ENCODE peak calls at places on chromosomes 16 and 17, in seven cellular contexts. Y, D, R, L, S, P and I are unnamed samples.
A peak's percentile ranks its signal among the peaks of the same experiment; 100 is the strongest.

GRCh38 chr16:89880477-89881367 is 7.3 kb downstream of the TCF25 start:
- DNase-seq in Y (no peak), D (no peak), R (no peak), P (no peak), S (no peak), L (no peak), I (no peak)

GRCh38 chr17:43713494-43714162 is 45.0 kb downstream of the SOST start:
- DNase-seq in D (no peak), Y (no peak), S (peak; percentile 34), R (peak; percentile 45), P (peak; percentile 44), L (no peak), I (peak; percentile 79)

GRCh38 chr16:89709166-89709565 is 7.7 kb upstream of the SPATA2L start:
- DNase-seq in Y (no peak), S (no peak), L (no peak), D (no peak), R (no peak), P (no peak), I (no peak)

GRCh38 chr17:156946-157345 is 19.6 kb downstream of the SCGB1C2 start:
- DNase-seq in P (peak; percentile 15), D (no peak), L (no peak), R (no peak), Y (peak; percentile 36), S (no peak), I (no peak)

GRCh38 chr17:491086-492014 is 138.7 kb upstream of the RPH3AL start:
- DNase-seq in P (peak; percentile 73), L (peak; percentile 76), D (peak; percentile 21), R (peak; percentile 43), S (peak; percentile 64), Y (peak; percentile 76), I (peak; percentile 92)

GRCh38 chr16:15518412-15519351 is 84.3 kb downstream of the BMERB1 start:
- DNase-seq in S (peak; percentile 90), Y (no peak), R (peak; percentile 27), D (no peak), P (peak; percentile 65), L (peak; percentile 78), I (no peak)

GRCh38 chr17:72826602-72827001 is 265.9 kb downstream of the SLC39A11 start:
- DNase-seq in R (no peak), L (no peak), D (no peak), Y (no peak), S (peak; percentile 59), P (no peak), I (no peak)

GRCh38 chr17:30095507-30096244 is 20.9 kb upstream of the NSRP1 start:
- DNase-seq in L (no peak), R (no peak), D (no peak), Y (no peak), S (peak; percentile 80), P (no peak), I (no peak)

GRCh38 chr17:50931003-50931878 is 65.1 kb upstream of the TOB1 start:
- DNase-seq in R (peak; percentile 89), D (peak; percentile 49), L (peak; percentile 90), Y (peak; percentile 93), S (peak; percentile 89), P (peak; percentile 96), I (peak; percentile 92)

GRCh38 chr17:50932584-50932901 is 66.4 kb upstream of the TOB1 start:
- DNase-seq in P (no peak), Y (no peak), S (no peak), D (no peak), L (no peak), R (no peak), I (peak; percentile 70)

GRCh38 chr17:50934672-50935200 is 68.6 kb upstream of the TOB1 start:
- DNase-seq in Y (no peak), R (no peak), P (no peak), D (no peak), L (no peak), S (no peak), I (no peak)

GRCh38 chr17:50935201-50936124 is 69.3 kb upstream of the TOB1 start:
- DNase-seq in P (peak; percentile 67), D (no peak), Y (peak; percentile 90), L (no peak), R (peak; percentile 58), S (no peak), I (peak; percentile 84)

DNA sequence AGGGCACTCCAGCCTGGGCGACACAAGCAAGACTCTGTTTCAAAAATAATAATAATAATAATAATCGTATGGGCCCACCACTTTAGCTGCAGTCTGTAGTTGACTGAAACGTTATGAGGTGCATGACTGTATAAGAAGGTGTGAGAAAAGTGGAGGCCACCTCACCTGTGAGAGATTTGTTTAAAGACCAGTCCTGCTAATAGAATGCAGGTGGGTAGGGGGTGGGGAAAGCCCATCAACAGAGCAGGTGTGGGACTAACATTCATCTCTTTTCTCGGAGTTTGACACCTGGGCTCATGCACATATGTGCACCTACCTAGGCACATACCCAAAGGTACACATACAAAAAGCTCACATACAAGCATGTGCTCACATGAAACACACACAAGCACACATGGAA is 68.0 kb upstream of the TOB1 start:
- DNase-seq in S (no peak), Y (no peak), D (no peak), L (no peak), P (no peak), R (no peak), I (no peak)
- H3K27ac ChIP-seq in S (peak overlapping the region; percentile 24), Y (no peak overlapping the region), D (no peak overlapping the region), L (peak overlapping the region; percentile 42), P (peak overlapping the region; percentile 71), R (no peak overlapping the region), I (no peak overlapping the region)

DNA sequence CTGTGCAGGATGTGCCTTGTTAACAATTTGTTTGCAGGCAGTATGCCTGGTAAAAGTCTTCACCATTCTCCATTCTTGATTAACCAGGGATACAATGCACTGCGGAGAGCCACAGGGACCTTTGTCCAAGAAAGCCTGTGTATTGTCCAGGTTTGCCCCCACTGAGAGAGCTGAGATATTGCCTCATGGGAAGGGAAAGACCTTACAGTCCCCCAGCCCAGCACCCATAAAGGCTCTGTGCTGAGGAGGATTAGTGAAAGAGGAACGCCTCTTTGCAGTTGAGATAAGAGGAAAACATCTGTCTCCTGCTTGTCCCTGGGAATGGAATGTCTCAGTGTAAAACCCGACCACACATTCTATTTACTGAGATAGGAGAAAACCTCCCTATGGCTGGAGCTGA is 2169.6 kb downstream of the TP53TG3F start:
- DNase-seq in Y (no peak), S (no peak), P (no peak), R (no peak), L (no peak), D (no peak), I (no peak)
- H3K9me3 ChIP-seq in Y (no peaks in the 10 kb centered on the region), S (no peaks in the 10 kb centered on the region), P (no peaks in the 10 kb centered on the region), R (no peaks in the 10 kb centered on the region), L (no peaks in the 10 kb centered on the region), D (no peaks in the 10 kb centered on the region), I (peaks cover 62% of the 10 kb centered on the region)

GRCh38 chr16:68086336-68086821 is 1.2 kb downstream of the NFATC3 start:
- DNase-seq in L (no peak), R (no peak), Y (no peak), P (no peak), S (peak; percentile 56), D (no peak), I (no peak)
- H3K27ac ChIP-seq in L (peak overlapping the region; percentile 98), R (peak overlapping the region; percentile 73), Y (no peak overlapping the region), P (peak overlapping the region; percentile 92), S (peak overlapping the region; percentile 71), D (peak overlapping the region; percentile 68), I (peak overlapping the region; percentile 98)

GRCh38 chr17:83200231-83200699 is 120.9 kb downstream of the METRNL start:
- DNase-seq in Y (peak; percentile 92), L (peak; percentile 87), R (peak; percentile 59), P (peak; percentile 86), D (peak; percentile 62), S (peak; percentile 39), I (peak; percentile 93)

GRCh38 chr17:83196973-83197880 is 117.8 kb downstream of the METRNL start:
- DNase-seq in S (no peak), Y (peak; percentile 53), D (no peak), P (peak; percentile 37), R (no peak), L (no peak), I (peak; percentile 56)

GRCh38 chr17:83199500-83200201 is 120.2 kb downstream of the METRNL start:
- DNase-seq in R (peak; percentile 46), S (no peak), L (no peak), D (peak; percentile 46), Y (peak; percentile 79), P (peak; percentile 65), I (peak; percentile 94)

GRCh38 chr17:83200746-83201145 is 121.3 kb downstream of the METRNL start:
- DNase-seq in Y (peak; percentile 51), D (no peak), L (no peak), S (no peak), R (peak; percentile 3), P (peak; percentile 43), I (peak; percentile 82)

DNA sequence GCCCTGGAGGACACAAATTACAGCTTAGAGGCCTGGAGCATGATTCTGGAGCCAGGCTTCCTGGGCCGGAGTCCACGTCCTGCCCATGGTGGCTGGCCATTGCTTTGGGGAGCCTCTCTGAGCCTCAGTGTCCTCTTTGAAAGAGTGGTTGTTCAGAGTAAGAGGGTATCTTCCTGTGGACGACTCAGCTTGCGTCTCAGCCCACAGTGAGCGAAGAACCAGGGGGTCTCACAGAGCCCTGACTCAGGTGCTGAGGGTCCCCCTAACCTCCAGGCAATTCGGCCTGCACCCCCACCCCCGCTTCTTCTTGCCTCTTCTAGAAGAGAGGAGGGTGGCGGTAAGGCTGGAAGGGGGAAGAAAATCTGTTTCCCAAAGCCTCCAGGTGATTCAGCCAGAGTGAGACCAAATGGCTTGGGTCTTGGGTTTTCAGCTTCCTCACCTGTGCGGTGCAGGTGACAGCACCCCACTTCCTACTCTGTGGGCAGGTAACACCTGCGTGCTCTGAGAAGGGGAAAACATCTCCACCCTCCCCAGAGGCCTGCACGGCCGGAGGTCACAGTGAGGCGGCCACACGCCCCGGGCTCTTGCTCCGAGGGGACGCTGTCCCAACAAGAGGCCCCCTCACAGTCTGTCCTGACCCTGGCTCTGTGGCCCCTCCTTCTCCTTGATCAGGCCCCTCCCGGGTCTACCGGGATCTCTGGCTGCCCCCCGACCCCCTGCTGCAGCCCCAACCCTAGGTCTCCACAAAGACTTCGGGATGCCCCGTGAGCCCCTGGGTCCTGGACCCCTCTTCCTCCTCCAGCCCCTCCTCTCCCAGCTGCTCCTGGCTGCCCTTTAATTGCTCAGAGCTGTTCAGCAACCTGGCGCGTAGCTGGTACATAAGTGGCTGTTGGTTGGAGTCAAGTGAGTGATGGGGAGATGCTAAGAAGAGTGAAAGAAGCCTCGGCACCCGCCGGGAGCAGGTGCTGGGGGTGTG is 119.2 kb downstream of the METRNL start:
- DNase-seq in Y (peak; percentile 53), S (no peak), R (no peak), L (no peak), P (peak; percentile 22), D (no peak), I (peak; percentile 82)
- H3K9me3 ChIP-seq in Y (no peaks in the 10 kb centered on the region), S (no peaks in the 10 kb centered on the region), R (no peaks in the 10 kb centered on the region), L (no peaks in the 10 kb centered on the region), P (no peaks in the 10 kb centered on the region), D (no peaks in the 10 kb centered on the region), I (no peaks in the 10 kb centered on the region)